ENCODE peak calls at places on chromosome X, in eight cellular contexts. D is substantia nigra; C is effector memory CD4-positive, alpha-beta T cell; O is coronary artery; H is T-helper 9 cell; R is NAMALWA; A is NCI-H82; L is neuronal stem cell. J is an unnamed sample.
A peak's percentile ranks its signal among the peaks of the same experiment; 100 is the strongest.

GRCh38 chrX:1425381-1425780 is 27.3 kb downstream of the ASMTL start:
- DNase-seq in H (no peak), A (no peak), C (no peak), L (no peak), R (no peak), D (no peak), O (no peak), J (no peak)

GRCh38 chrX:51894697-51895336 is 1.4 kb downstream of the MAGED1 start:
- DNase-seq in L (no peak), O (no peak), H (no peak), D (peak; percentile 6), A (peak; percentile 76), R (peak; percentile 58), C (no peak), J (no peak)

GRCh38 chrX:8147216-8147615 is 23.9 kb downstream of the VCX2 start:
- DNase-seq in A (peak; percentile 62), L (peak; percentile 14), D (no peak), C (no peak), O (no peak), H (no peak), R (no peak), J (no peak)

GRCh38 chrX:152451731-152451980 is 541 bp upstream of the GABRA3 start:
- DNase-seq in R (no peak), H (no peak), D (no peak), A (no peak), L (no peak), C (no peak), O (no peak), J (no peak)

GRCh38 chrX:120015145-120016067 is 62.1 kb downstream of the RHOXF2B start:
- DNase-seq in D (no peak), A (no peak), H (no peak), R (no peak), L (no peak), O (no peak), C (no peak), J (no peak)

GRCh38 chrX:11567528-11568220 is 98.0 kb downstream of the ARHGAP6 start:
- DNase-seq in H (no peak), L (no peak), D (no peak), R (no peak), C (no peak), A (no peak), O (no peak), J (no peak)

GRCh38 chrX:9456250-9457074 is 8.4 kb upstream of the TBL1X start:
- DNase-seq in H (no peak), A (peak; percentile 21), L (no peak), C (peak; percentile 14), R (no peak), O (no peak), D (no peak), J (no peak)

GRCh38 chrX:53269536-53270107 is 11.8 kb downstream of the IQSEC2 start:
- DNase-seq in C (no peak), O (no peak), H (no peak), R (no peak), A (no peak), L (no peak), D (no peak), J (no peak)

GRCh38 chrX:119127643-119128042 is at the start of gene KIAA1210:
- DNase-seq in D (no peak), L (no peak), O (no peak), R (no peak), A (no peak), C (no peak), H (no peak), J (no peak)

GRCh38 chrX:31420711-31421151 is 348.9 kb upstream of the FTHL17 start:
- DNase-seq in C (no peak), R (peak; percentile 0), L (no peak), D (no peak), H (no peak), O (no peak), A (no peak), J (no peak)

GRCh38 chrX:96685205-96686099 is 810 bp downstream of the DIAPH2 start:
- DNase-seq in L (no peak), H (peak; percentile 15), O (peak; percentile 78), C (peak; percentile 11), R (peak; percentile 60), D (peak; percentile 1), A (peak; percentile 71), J (peak; percentile 35)

GRCh38 chrX:18288716-18289115 is 65.8 kb downstream of the SCML2 start:
- DNase-seq in A (peak; percentile 18), O (no peak), R (no peak), C (no peak), H (no peak), D (no peak), L (no peak), J (no peak)

GRCh38 chrX:136608295-136608933 is 39.5 kb upstream of the CD40LG start:
- DNase-seq in D (peak; percentile 24), O (no peak), L (no peak), A (peak; percentile 61), C (peak; percentile 34), R (peak; percentile 9), H (peak; percentile 34), J (peak; percentile 55)

GRCh38 chrX:150575415-150575814 is 7.0 kb downstream of the MTM1 start:
- DNase-seq in A (no peak), R (no peak), H (peak; percentile 21), O (no peak), D (no peak), L (no peak), C (no peak), J (no peak)

GRCh38 chrX:13923845-13924244 is 105.8 kb downstream of the GEMIN8 start:
- DNase-seq in R (no peak), O (no peak), L (no peak), C (no peak), H (no peak), A (peak; percentile 5), D (no peak), J (no peak)

GRCh38 chrX:16786791-16787735 is 797 bp downstream of the TXLNG start:
- DNase-seq in R (peak; percentile 45), O (no peak), A (peak; percentile 37), H (peak; percentile 41), L (no peak), C (peak; percentile 21), D (peak; percentile 10), J (no peak)

GRCh38 chrX:43753637-43754036 is 97.5 kb downstream of the MAOA start:
- DNase-seq in O (no peak), H (no peak), R (no peak), L (no peak), A (no peak), C (no peak), D (no peak), J (no peak)

GRCh38 chrX:130196453-130196852 is 24.7 kb downstream of the RAB33A start:
- DNase-seq in R (no peak), A (no peak), L (no peak), O (no peak), D (no peak), H (no peak), C (no peak), J (no peak)

GRCh38 chrX:19017271-19017670 is 33.4 kb upstream of the PHKA2 start:
- DNase-seq in O (no peak), R (peak; percentile 7), C (no peak), L (peak; percentile 1), H (no peak), D (no peak), A (peak; percentile 78), J (no peak)

GRCh38 chrX:78619829-78620228 is 39.3 kb downstream of the RTL3 start:
- DNase-seq in H (no peak), O (no peak), D (no peak), C (no peak), R (no peak), L (no peak), A (no peak), J (no peak)

GRCh38 chrX:109485470-109486340 is 3.8 kb upstream of the GUCY2F start:
- DNase-seq in R (peak; percentile 77), H (peak; percentile 50), L (peak; percentile 33), O (no peak), D (peak; percentile 56), C (peak; percentile 34), A (peak; percentile 76), J (peak; percentile 72)

GRCh38 chrX:21972721-21973120 is 32.2 kb downstream of the SMS start:
- DNase-seq in D (no peak), H (peak; percentile 34), C (peak; percentile 32), L (no peak), A (no peak), O (no peak), R (peak; percentile 16), J (no peak)

GRCh38 chrX:55524487-55524886 is 34.8 kb upstream of the USP51 start:
- DNase-seq in R (no peak), O (no peak), C (no peak), H (no peak), A (peak; percentile 68), D (no peak), L (no peak), J (no peak)

GRCh38 chrX:137575596-137576255 is 9.8 kb downstream of the ZIC3 start:
- DNase-seq in L (no peak), O (no peak), H (no peak), D (no peak), C (no peak), R (no peak), A (no peak), J (no peak)

GRCh38 chrX:24839331-24839730 is 145.6 kb downstream of the POLA1 start:
- DNase-seq in A (no peak), H (no peak), O (no peak), R (no peak), L (no peak), D (no peak), C (no peak), J (no peak)

J was measured in stomach.